ENCODE peak calls at places on chromosomes 13 and 19, in four cellular contexts. A is fibroblast of lung, R is body of pancreas, W is cardiac muscle cell. B is an unnamed sample.
A peak's percentile ranks its signal among the peaks of the same experiment; 100 is the strongest.

GRCh38 chr19:3285647-3286176 is 61.3 kb downstream of the CELF5 start:
- DNase-seq in A (peak; percentile 5), R (no peak), W (peak; percentile 27), B (peak; percentile 53)

GRCh38 chr13:112917731-112918130 is 51.3 kb upstream of the MCF2L start:
- DNase-seq in A (no peak), R (no peak), W (no peak), B (no peak)

GRCh38 chr13:83215627-83216026 is 666.6 kb downstream of the SLITRK1 start:
- DNase-seq in A (peak; percentile 72), R (no peak), W (peak; percentile 81), B (no peak)

GRCh38 chr13:110187501-110188161 is 119.3 kb downstream of the COL4A1 start:
- DNase-seq in A (peak; percentile 88), R (peak; percentile 61), W (peak; percentile 96), B (no peak)

GRCh38 chr19:38441660-38442348 is 8.3 kb downstream of the RYR1 start:
- DNase-seq in A (no peak), R (no peak), W (peak; percentile 15), B (no peak)

GRCh38 chr19:58091251-58091995 is 6.6 kb downstream of the ZSCAN18 start:
- DNase-seq in A (no peak), R (no peak), W (no peak), B (no peak)

GRCh38 chr19:39052243-39052746 is 19.9 kb upstream of the FBXO27 start:
- DNase-seq in A (peak; percentile 49), R (peak; percentile 73), W (peak; percentile 69), B (peak; percentile 73)

GRCh38 chr13:112761701-112762689 is 72.2 kb downstream of the ATP11A start:
- DNase-seq in A (peak; percentile 78), R (no peak), W (peak; percentile 89), B (no peak)

GRCh38 chr19:43438291-43439162 is 23.8 kb downstream of the TEX101 start:
- DNase-seq in A (peak; percentile 53), R (peak; percentile 14), W (peak; percentile 86), B (no peak)

GRCh38 chr19:6828698-6829633 is 56.5 kb downstream of the VAV1 start:
- DNase-seq in A (no peak), R (peak; percentile 7), W (no peak), B (no peak)

GRCh38 chr13:97344250-97345175 is 89.5 kb upstream of the RAP2A start:
- DNase-seq in A (peak; percentile 41), R (peak; percentile 76), W (peak; percentile 75), B (no peak)

GRCh38 chr13:33227927-33228644 is 57.5 kb downstream of the STARD13 start:
- DNase-seq in A (no peak), R (no peak), W (no peak), B (no peak)

GRCh38 chr19:17719730-17720486 is 628 bp downstream of the MAP1S start:
- DNase-seq in A (no peak), R (peak; percentile 76), W (no peak), B (peak; percentile 43)

GRCh38 chr19:49216076-49216475 is 58.5 kb downstream of the TRPM4 start:
- DNase-seq in A (peak; percentile 71), R (no peak), W (no peak), B (no peak)

GRCh38 chr13:113048766-113049165 is 56.8 kb upstream of the F7 start:
- DNase-seq in A (no peak), R (no peak), W (no peak), B (peak; percentile 12)

GRCh38 chr13:35631666-35632065 is 155.2 kb upstream of the MAB21L1 start:
- DNase-seq in A (no peak), R (no peak), W (no peak), B (no peak)

GRCh38 chr13:85798999-85799646 is at the start of gene SLITRK6:
- DNase-seq in A (peak; percentile 84), R (no peak), W (peak; percentile 66), B (no peak)

GRCh38 chr19:41734585-41734984 is 20.7 kb upstream of the CEACAM6 start:
- DNase-seq in A (no peak), R (no peak), W (no peak), B (no peak)

GRCh38 chr13:99577934-99578917 is 77.0 kb downstream of the TM9SF2 start:
- DNase-seq in A (no peak), R (no peak), W (peak; percentile 29), B (no peak)

GRCh38 chr13:91356919-91357612 is 9.6 kb downstream of the MIR17HG start:
- DNase-seq in A (no peak), R (no peak), W (no peak), B (no peak)

GRCh38 chr19:18029617-18030338 is 21.8 kb downstream of the ARRDC2 start:
- DNase-seq in A (no peak), R (peak; percentile 64), W (no peak), B (no peak)

GRCh38 chr19:44903602-44904425 is 1.8 kb upstream of the APOE start:
- DNase-seq in A (peak; percentile 36), R (peak; percentile 79), W (peak; percentile 78), B (peak; percentile 67)

GRCh38 chr13:99357149-99357596 is 50.0 kb upstream of the GPR183 start:
- DNase-seq in A (peak; percentile 89), R (no peak), W (peak; percentile 83), B (no peak)

GRCh38 chr13:113860051-113860471 is 3.8 kb downstream of the GAS6 start:
- DNase-seq in A (no peak), R (peak; percentile 38), W (no peak), B (peak; percentile 39)

GRCh38 chr19:14370169-14370998 is 10.9 kb upstream of the ADGRE5 start:
- DNase-seq in A (no peak), R (no peak), W (no peak), B (no peak)

GRCh38 chr13:86870388-86870966 is 800.7 kb upstream of the SLITRK5 start:
- DNase-seq in A (no peak), R (no peak), W (peak; percentile 27), B (no peak)

GRCh38 chr13:93559718-93560117 is 333.1 kb downstream of the GPC6 start:
- DNase-seq in A (peak; percentile 91), R (no peak), W (peak; percentile 76), B (no peak)

GRCh38 chr19:435707-436412 is 25.0 kb downstream of the SHC2 start:
- DNase-seq in A (no peak), R (no peak), W (no peak), B (no peak)

GRCh38 chr13:113052206-113052605 is 53.4 kb upstream of the F7 start:
- DNase-seq in A (no peak), R (no peak), W (no peak), B (no peak)

DNA sequence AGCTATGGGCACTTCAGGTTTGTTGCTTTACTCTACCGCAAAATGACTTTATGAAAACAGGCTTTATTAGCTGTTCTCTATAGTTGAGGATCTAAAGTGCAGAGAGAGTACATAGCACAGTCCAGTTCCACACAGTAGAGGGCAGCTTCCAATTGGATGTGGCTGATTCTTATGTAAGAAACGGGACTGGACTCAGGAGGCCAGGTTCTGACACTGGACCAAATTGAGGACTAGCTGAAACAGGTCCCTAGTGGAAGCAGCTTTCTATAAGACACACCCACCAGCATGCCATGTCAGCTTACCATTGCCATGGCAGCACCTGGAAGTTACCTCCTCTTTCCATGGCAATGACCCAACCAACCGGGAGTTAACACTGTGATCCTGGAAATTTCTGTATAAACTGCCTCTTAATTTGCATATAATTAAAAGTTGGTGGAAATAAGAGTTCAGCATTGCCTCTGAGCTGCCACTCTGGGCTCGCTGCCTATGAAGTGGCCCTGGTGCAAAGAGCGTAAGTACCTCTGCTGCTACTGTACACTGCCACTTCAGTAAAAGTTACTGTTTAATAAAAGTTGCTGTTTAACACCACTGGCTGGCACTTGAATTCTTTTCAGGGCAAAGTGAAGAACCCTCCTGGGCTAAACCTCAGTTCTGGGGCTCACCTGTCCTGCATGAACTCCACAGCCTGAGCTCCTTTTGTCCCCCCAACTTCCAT is 211.9 kb upstream of the SLC10A2 start:
- DNase-seq in A (no peak), R (no peak), W (peak; percentile 6), B (no peak)
- TF ChIP-seq CTCF in A (no peak), R (no peak), W (peak; percentile 15), B (no peak)

DNA sequence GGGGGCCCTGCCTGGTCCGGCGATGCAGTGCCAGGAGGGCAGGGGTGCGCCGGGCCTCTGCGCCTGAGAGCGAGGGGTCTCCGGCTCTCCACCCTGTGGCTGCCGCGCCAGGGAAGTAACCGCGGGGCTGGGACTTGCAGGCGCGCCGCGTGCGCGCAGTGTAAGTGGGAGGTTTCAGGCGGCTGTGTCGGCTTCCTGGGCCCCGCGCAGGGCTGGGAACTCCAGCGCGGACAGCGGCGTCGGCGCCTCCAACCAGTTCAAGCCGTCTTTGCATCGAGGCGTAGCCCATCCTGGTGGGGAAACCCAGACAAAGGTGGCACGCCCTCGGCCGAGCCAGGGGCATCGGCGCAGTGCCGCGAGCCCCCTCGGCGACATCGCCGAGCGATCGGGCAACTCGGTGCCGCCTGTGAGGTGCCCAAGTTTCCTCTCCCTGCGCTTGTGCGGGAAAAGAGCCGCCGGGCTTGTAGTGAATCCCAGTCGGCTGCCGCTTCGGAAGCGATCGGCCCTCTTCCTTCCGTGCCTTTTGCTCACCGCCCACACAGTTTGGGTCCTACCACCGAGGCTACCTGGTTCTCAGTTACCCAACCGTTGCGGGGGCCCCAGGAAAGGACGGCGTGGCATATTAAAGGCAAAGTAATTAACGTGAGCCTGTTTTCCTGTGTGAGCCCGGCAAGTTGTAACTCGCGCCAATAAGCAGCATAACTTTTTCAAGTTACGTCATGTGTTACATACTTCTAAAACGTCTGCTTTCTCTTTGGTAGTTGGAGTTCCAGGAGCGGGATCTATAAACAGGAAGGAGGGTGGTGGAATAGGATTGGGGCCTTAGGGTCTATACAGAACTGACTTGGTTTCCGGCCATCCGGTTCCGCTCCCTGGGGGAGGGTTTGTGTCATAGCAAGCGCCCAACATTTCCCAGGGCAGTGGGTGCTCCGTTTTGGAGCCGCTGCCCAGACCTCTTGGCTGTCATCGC is 1.2 kb downstream of the LRCH1 start:
- DNase-seq in A (peak; percentile 89), R (peak; percentile 71), W (peak; percentile 90), B (peak; percentile 77)
- TF ChIP-seq CTCF in A (peak; percentile 29), R (peak; percentile 36), W (peak; percentile 18), B (no peak)

DNA sequence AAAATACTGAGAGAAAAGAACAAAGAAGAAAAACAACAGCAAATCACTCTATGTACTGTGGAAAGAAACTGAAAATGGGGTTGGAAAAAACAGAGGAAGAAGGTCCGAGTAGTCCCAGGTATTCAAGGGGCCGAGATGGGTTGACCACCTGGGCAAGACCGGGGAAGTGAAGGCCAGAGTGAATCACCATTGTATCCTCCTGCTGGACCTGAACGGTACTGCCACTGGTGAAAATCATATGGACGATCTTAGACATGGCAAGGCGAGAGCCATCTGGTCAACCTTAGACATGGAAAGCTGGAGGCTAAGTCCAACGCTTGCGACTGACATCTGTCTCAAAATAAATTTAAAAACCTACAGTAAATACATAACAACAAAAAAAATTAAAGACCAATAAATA is 44.4 kb upstream of the ZNF91 start:
- DNase-seq in A (no peak), R (no peak), W (no peak), B (no peak)
- TF ChIP-seq CTCF in A (peak; percentile 16), R (no peak), W (no peak), B (peak; percentile 47)

GRCh38 chr13:60258349-60258748 is 94.6 kb upstream of the DIAPH3 start:
- DNase-seq in A (no peak), R (no peak), W (no peak), B (no peak)

GRCh38 chr13:60265566-60265965 is 101.8 kb upstream of the DIAPH3 start:
- DNase-seq in A (peak; percentile 26), R (no peak), W (no peak), B (no peak)

GRCh38 chr13:60261432-60262351 is 98.0 kb upstream of the DIAPH3 start:
- DNase-seq in A (no peak), R (peak; percentile 63), W (no peak), B (no peak)

GRCh38 chr13:60260440-60260839 is 96.7 kb upstream of the DIAPH3 start:
- DNase-seq in A (no peak), R (no peak), W (no peak), B (no peak)
- TF ChIP-seq CTCF in A (no peak), R (no peak), W (peak; percentile 12), B (no peak)

GRCh38 chr19:54415208-54415900 is at the start of gene TTYH1:
- DNase-seq in A (no peak), R (peak; percentile 46), W (no peak), B (no peak)
- TF ChIP-seq CTCF in A (no peak), R (peak; percentile 11), W (peak; percentile 16), B (peak; percentile 73)

B was measured in mesothelial cell of epicardium.